ENCODE peak calls at places on chromosome X, in five cellular contexts. N is CD8-positive, alpha-beta T cell; M is effector memory CD4-positive, alpha-beta T cell; C is neural progenitor cell; B is astrocyte. S is an unnamed sample.

GRCh38 chrX:115330498-115331138 is 41.1 kb downstream of the LUZP4 start:
- DNase-seq in M (no peak), C (peak), N (peak), B (peak), S (peak)

GRCh38 chrX:124211312-124211942 is 121.0 kb upstream of the TEX13D start:
- DNase-seq in M (no peak), C (peak), N (no peak), B (no peak), S (peak)

GRCh38 chrX:97616883-97617510 is 733.3 kb downstream of the RPA4 start:
- DNase-seq in N (no peak), B (peak), C (no peak), M (no peak), S (no peak)

GRCh38 chrX:20989361-20989760 is 384.9 kb upstream of the CNKSR2 start:
- DNase-seq in N (no peak), M (no peak), C (no peak), B (no peak), S (no peak)

GRCh38 chrX:275967-276587 is 5.1 kb upstream of the PLCXD1 start:
- DNase-seq in B (peak), C (peak), M (peak), N (peak), S (peak)

GRCh38 chrX:24178441-24178840 is 28.9 kb downstream of the ZFX start:
- DNase-seq in M (no peak), C (no peak), N (no peak), B (no peak), S (peak)

GRCh38 chrX:23372220-23372902 is 37.7 kb downstream of the PTCHD1 start:
- DNase-seq in B (no peak), C (no peak), N (no peak), M (no peak), S (no peak)

GRCh38 chrX:5031792-5032191 is 1196.9 kb downstream of the NLGN4X start:
- DNase-seq in C (no peak), B (no peak), M (no peak), N (no peak), S (no peak)

GRCh38 chrX:70025464-70025863 is 24.3 kb downstream of the AWAT2 start:
- DNase-seq in C (no peak), B (no peak), M (no peak), N (no peak), S (no peak)

GRCh38 chrX:101450951-101451350 is 34.3 kb upstream of the ARMCX4 start:
- DNase-seq in M (no peak), B (no peak), C (no peak), N (no peak), S (no peak)

GRCh38 chrX:21131786-21132185 is 242.4 kb upstream of the CNKSR2 start:
- DNase-seq in N (no peak), C (no peak), M (no peak), B (peak), S (no peak)

GRCh38 chrX:69323786-69324720 is 158.8 kb upstream of the PJA1 start:
- DNase-seq in N (no peak), B (no peak), C (peak), M (no peak), S (peak)

GRCh38 chrX:46444011-46444410 is 101.2 kb downstream of the ZNF674 start:
- DNase-seq in C (no peak), M (no peak), N (no peak), B (peak), S (peak)

GRCh38 chrX:71212536-71212935 is 10.5 kb upstream of the GJB1 start:
- DNase-seq in B (no peak), N (no peak), C (no peak), M (no peak), S (no peak)

GRCh38 chrX:53159184-53159583 is 65.2 kb downstream of the KANTR start:
- DNase-seq in C (no peak), M (no peak), B (no peak), N (no peak), S (peak)

GRCh38 chrX:85365370-85365995 is 14.0 kb downstream of the POF1B start:
- DNase-seq in B (no peak), C (peak), N (no peak), M (no peak), S (peak)

GRCh38 chrX:132692066-132692465 is 203.2 kb upstream of the MBNL3 start:
- DNase-seq in C (no peak), N (no peak), M (no peak), B (no peak), S (peak)

GRCh38 chrX:54494970-54495813 is 842 bp downstream of the FGD1 start:
- DNase-seq in M (no peak), C (peak), B (no peak), N (no peak), S (peak)

GRCh38 chrX:56789518-56790070 is 60.6 kb downstream of the NBDY start:
- DNase-seq in B (no peak), N (peak), C (peak), M (no peak), S (no peak)

GRCh38 chrX:132592880-132593279 is 104.0 kb upstream of the MBNL3 start:
- DNase-seq in C (peak), N (no peak), M (no peak), B (no peak), S (peak)

GRCh38 chrX:113421432-113421831 is 580.8 kb upstream of the AMOT start:
- DNase-seq in C (no peak), B (no peak), N (no peak), M (no peak), S (no peak)

GRCh38 chrX:115047715-115048114 is 30.3 kb upstream of the IL13RA2 start:
- DNase-seq in M (no peak), C (no peak), B (no peak), N (no peak), S (no peak)

GRCh38 chrX:133555796-133556458 is 140.6 kb upstream of the GPC4 start:
- DNase-seq in C (no peak), B (no peak), M (no peak), N (no peak), S (no peak)

GRCh38 chrX:130885996-130886395 is 17.0 kb downstream of the ENOX2 start:
- DNase-seq in N (no peak), C (no peak), M (no peak), B (no peak), S (no peak)

GRCh38 chrX:28756175-28756574 is 168.9 kb downstream of the IL1RAPL1 start:
- DNase-seq in B (no peak), C (no peak), M (no peak), N (no peak), S (no peak)

GRCh38 chrX:97637289-97637688 is 753.6 kb downstream of the RPA4 start:
- DNase-seq in M (no peak), B (no peak), N (no peak), C (no peak), S (no peak)

GRCh38 chrX:22159071-22159470 is 113.6 kb upstream of the CBLL2 start:
- DNase-seq in M (no peak), N (no peak), C (no peak), B (peak), S (no peak)

GRCh38 chrX:140589657-140590056 is 84.8 kb upstream of the SOX3 start:
- DNase-seq in C (no peak), M (no peak), B (no peak), N (no peak), S (no peak)

GRCh38 chrX:118261136-118261535 is 84.8 kb upstream of the WDR44 start:
- DNase-seq in M (no peak), N (no peak), C (no peak), B (no peak), S (no peak)

GRCh38 chrX:134006484-134007161 is 21.2 kb upstream of the GPC3 start:
- DNase-seq in B (no peak), N (no peak), M (no peak), C (no peak), S (no peak)

GRCh38 chrX:68261060-68261672 is 172.1 kb downstream of the OPHN1 start:
- DNase-seq in B (peak), N (no peak), C (no peak), M (no peak), S (no peak)

GRCh38 chrX:148552775-148553174 is 52.4 kb downstream of the AFF2 start:
- DNase-seq in C (no peak), M (no peak), B (no peak), N (no peak), S (no peak)

GRCh38 chrX:1455948-1456280 is 3.2 kb upstream of the ASMTL start:
- DNase-seq in N (peak), M (no peak), B (no peak), C (no peak), S (peak)

GRCh38 chrX:1451676-1452496 is 823 bp downstream of the ASMTL start:
- DNase-seq in B (no peak), M (no peak), C (peak), N (peak), S (peak)

GRCh38 chrX:1452497-1453389 is at the start of gene ASMTL:
- DNase-seq in B (peak), M (peak), C (peak), N (peak), S (peak)

GRCh38 chrX:1453390-1453783 is 678 bp upstream of the ASMTL start:
- DNase-seq in B (no peak), M (peak), N (peak), C (no peak), S (no peak)

DNA sequence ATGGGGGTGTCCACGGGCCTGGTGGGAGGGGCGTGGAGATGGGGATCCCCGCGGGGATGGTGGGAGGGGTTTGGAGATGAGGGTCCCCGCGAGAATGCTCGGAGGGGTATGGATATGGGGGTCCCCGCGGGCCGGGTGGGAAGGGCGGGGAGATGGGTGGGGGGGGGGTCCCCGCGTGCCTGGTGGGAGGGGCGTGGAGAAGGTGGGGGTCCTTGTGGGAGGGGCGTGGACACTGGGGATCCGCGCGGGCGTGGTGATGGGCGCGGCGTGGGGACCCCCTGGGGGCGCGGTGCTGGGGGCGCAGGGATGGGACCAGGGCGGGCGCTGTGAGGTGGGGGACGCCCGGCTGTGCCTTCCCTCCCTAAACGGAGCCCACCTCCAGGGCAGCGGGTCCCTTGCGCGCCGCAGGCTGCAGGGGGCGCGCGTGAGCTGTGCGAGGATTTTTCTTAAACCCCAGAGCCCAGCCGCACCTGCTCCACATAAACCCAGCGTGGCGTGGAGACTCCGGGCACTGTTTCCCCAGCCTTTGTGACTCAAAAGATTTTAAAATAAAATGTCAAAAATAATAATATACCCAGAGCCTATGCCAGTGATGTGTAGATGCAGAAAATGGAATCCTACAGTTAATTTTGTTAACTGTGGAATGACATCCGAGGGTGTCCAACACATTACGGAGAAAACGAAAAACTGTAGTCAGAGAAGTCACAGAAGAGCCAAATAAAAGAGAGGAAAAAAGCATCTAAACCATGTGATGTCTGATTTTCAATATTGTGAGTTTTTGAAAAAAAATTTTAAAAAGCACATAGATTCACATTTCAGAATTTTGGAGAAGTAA is 1.5 kb upstream of the ASMTL start:
- DNase-seq in N (peak), M (peak), C (peak), B (peak), S (peak)
- H3K4me3 ChIP-seq in N (peak), M (peak), C (peak), B (no peak), S (no peak)

DNA sequence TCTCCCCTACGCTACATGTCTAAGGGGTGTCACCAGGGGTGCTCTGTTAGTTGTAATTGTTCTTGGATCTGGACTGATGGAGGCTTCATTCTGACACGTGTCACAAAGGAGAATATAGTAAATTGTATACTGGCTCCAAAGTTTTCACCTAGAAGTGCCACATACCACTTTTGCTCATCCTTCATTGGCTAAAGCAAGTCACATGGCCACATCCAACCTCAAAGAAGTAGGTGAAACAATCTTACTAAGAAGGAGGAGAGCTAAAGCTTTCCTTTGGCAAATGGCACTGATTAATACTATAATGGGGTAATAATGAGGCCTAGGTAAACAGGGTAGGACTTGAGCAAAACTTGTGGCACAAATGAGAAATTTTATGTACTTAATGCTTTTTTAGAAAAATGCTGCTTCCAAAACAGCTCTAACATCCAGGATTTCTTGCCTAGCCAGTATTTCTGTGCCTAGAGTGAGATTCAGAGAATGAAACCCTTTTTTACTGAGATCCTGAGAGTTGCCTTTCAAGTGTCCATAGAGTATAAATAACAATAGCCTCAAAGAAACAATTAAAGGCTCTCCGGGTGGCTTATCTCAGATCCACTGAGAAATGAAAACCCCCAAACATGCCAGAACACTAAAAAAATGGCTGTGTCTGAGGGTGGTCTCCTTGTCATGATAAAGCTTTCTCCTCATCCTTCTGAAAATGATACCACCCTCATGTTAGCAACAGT is 34.7 kb downstream of the NHS start:
- DNase-seq in M (no peak), N (no peak), B (no peak), C (peak), S (no peak)
- H3K4me3 ChIP-seq in M (no peak), N (no peak), B (no peak), C (no peak), S (no peak)

DNA sequence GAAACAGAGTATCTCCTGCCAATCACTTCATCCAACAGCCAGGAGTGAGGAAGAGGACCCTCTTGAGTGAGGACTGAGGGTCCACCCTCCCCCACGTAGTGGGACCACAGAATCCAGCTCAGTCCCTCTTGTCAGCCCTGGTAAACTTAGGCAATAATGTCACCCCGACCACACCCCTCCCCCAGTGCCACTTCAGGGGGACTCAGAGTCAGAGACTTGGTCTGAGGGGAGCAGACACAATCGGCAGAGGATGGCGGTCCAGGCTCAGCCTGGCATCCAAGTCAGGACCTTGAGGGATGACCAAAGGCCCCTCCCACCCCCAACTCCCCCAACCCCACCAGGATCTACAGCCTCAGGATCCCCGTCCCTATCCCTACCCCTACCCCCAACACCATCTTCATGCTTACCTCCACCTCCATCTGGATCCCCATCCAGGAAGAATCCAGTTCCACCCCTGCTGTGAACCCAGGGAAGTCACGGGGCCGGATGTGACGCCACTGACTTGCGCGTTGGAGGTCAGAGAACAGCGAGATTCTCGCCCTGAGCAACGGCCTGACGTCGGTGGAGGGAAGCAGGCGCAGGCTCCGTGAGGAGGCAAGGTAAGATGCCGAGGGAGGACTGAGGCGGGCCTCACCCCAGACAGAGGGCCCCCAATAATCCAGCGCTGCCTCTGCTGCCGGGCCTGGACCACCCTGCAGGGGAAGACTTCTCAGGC is at the start of the genes CSAG1 and MAGEA12:
- DNase-seq in C (no peak), B (no peak), N (no peak), M (no peak), S (no peak)
- H3K4me3 ChIP-seq in C (no peak), B (no peak), N (no peak), M (no peak), S (no peak)

DNA sequence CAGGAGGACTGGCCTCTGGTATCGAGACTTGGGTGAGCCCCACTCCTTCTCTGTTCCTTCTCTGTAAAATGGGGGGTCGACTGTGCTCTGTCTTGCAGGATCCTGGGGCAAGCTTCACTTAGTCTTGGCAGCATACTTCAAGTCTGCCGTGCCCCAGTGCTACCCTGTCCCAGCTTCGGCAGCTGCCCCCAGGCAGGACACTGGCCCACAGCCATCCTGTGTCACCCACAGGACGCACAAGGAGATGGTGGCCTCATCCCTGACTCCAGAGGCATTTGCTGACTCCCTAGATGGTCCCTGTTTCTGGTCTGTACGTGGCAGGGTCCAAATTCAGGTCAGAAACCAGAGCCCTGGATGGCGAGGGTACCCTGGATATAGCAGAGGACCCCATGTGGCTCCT is 7.1 kb upstream of the HAUS7 start:
- DNase-seq in N (no peak), M (no peak), B (no peak), C (no peak), S (no peak)
- H3K4me3 ChIP-seq in N (no peak), M (no peak), B (no peak), C (no peak), S (no peak)

DNA sequence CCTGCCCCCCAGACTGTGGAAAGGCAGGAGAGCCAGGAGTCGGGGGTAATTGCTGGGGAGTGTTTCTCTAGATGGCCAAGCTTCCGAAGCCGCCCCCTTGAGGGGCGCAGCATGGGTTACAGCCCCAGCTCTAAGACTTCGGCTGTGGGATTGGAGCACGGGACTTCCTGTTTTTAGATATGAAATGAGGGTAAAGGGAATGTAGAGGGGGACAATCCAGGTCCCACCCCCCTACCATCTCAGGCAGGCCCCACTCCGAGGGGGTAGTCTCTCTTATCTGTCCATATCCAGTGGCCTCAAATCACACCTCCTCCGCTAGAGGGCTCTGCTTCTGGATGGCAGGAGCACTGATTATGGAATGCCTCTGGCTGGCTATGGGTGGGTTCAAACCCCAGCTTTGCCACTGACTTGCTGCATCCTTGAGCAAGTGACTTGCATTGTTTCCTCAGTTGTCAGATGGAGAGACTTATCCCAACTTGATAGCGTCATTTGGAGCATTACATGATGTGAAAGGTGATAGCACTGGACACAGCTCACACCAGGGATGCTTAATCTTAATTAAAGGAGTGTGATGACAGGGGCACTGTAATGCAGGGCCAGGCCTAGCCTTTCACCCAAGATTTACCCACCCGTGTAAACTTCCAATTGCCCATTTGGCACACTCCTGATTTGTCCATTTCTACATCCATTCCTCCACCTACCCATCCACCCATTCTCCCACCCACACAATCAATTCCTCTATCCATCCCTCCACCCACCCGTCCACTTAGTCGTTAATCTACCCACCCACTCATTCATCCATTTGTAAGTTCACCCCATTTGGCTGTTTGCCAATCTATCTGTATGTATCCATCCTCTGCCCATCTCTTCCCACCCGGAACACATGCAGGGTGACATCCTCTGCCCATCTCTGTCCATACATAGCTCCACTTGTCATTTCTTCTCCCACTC is 845 bp upstream of the KCND1 start:
- DNase-seq in M (no peak), B (peak), N (peak), C (peak), S (peak)
- H3K4me3 ChIP-seq in M (peak), B (peak), N (no peak), C (peak), S (peak)